ENCODE peak calls at places on chromosome 9, in eight cellular contexts. X is HCT116, H is lung, W is BE2C, I is brain microvascular endothelial cell, Y is fibroblast of mammary gland, B is mesothelial cell of epicardium, E is cardiac muscle cell. O is an unnamed sample.

GRCh38 chr9:14238044-14238443 is 75.9 kb downstream of the NFIB start:
- DNase-seq in B (no peak), Y (peak; percentile 28), W (peak; percentile 43), I (peak; percentile 23), X (no peak), E (peak; percentile 8), H (no peak), O (no peak)

GRCh38 chr9:87276327-87276841 is 221.3 kb upstream of the DAPK1 start:
- DNase-seq in X (no peak), W (no peak), B (no peak), I (peak; percentile 74), Y (peak; percentile 86), H (no peak), E (no peak), O (no peak)

GRCh38 chr9:128122809-128123175 is 4.7 kb downstream of the PTGES2 start:
- DNase-seq in I (no peak), H (no peak), X (no peak), Y (no peak), W (no peak), B (no peak), E (no peak), O (no peak)

GRCh38 chr9:92648447-92649406 is 21.2 kb downstream of the IPPK start:
- DNase-seq in B (no peak), E (no peak), W (no peak), H (no peak), Y (no peak), I (no peak), X (no peak), O (no peak)

GRCh38 chr9:87581513-87581912 is 83.8 kb downstream of the DAPK1 start:
- DNase-seq in Y (peak; percentile 77), B (no peak), W (no peak), H (no peak), I (no peak), X (no peak), E (no peak), O (no peak)

GRCh38 chr9:69181908-69182353 is 7.9 kb downstream of the TJP2 start:
- DNase-seq in B (no peak), H (no peak), W (no peak), X (no peak), I (no peak), Y (no peak), E (peak; percentile 86), O (no peak)

GRCh38 chr9:79015951-79016350 is 555.8 kb upstream of the TLE4 start:
- DNase-seq in B (no peak), H (no peak), I (no peak), E (no peak), Y (no peak), W (no peak), X (no peak), O (no peak)

GRCh38 chr9:86843182-86843581 is 104.1 kb downstream of the GAS1 start:
- DNase-seq in X (no peak), E (peak; percentile 66), Y (no peak), W (peak; percentile 16), B (peak; percentile 44), I (no peak), H (no peak), O (no peak)

GRCh38 chr9:96453625-96454024 is 3.7 kb downstream of the HABP4 start:
- DNase-seq in B (no peak), W (peak; percentile 21), H (no peak), I (peak; percentile 31), X (no peak), Y (peak; percentile 70), E (peak; percentile 27), O (peak; percentile 32)

GRCh38 chr9:115261656-115262081 is 143.7 kb upstream of the TNC start:
- DNase-seq in H (no peak), W (no peak), I (no peak), Y (peak; percentile 75), X (no peak), B (no peak), E (no peak), O (no peak)

GRCh38 chr9:138010861-138011260 is 133.3 kb downstream of the CACNA1B start:
- DNase-seq in I (no peak), W (no peak), E (no peak), Y (no peak), X (no peak), H (peak; percentile 24), B (no peak), O (peak; percentile 4)

GRCh38 chr9:34623386-34624235 is 3.3 kb upstream of the DCTN3 start:
- DNase-seq in E (no peak), Y (no peak), W (no peak), X (no peak), B (no peak), I (no peak), H (no peak), O (no peak)

GRCh38 chr9:96169901-96170300 is 132.1 kb downstream of the HSD17B3 start:
- DNase-seq in Y (no peak), B (no peak), E (no peak), H (no peak), X (no peak), W (no peak), I (no peak), O (no peak)

GRCh38 chr9:127873886-127874285 is 3.6 kb downstream of the AK1 start:
- DNase-seq in W (peak; percentile 50), X (no peak), I (no peak), E (no peak), H (peak; percentile 72), B (no peak), Y (no peak), O (no peak)

GRCh38 chr9:91425270-91425669 is 1.6 kb upstream of the NFIL3 start:
- DNase-seq in I (no peak), X (no peak), Y (peak; percentile 77), W (no peak), E (no peak), H (no peak), B (no peak), O (no peak)

GRCh38 chr9:91374939-91375338 is 13.2 kb upstream of the AUH start:
- DNase-seq in B (no peak), I (peak; percentile 49), Y (peak; percentile 74), E (no peak), H (no peak), X (no peak), W (no peak), O (no peak)

GRCh38 chr9:81456431-81456970 is 232.8 kb downstream of the TLE1 start:
- DNase-seq in W (no peak), B (no peak), X (no peak), E (no peak), I (peak; percentile 48), H (no peak), Y (peak; percentile 24), O (no peak)

GRCh38 chr9:127937383-127938297 is at the start of gene DPM2:
- DNase-seq in W (peak; percentile 87), X (peak; percentile 61), E (peak; percentile 89), I (peak; percentile 72), H (peak; percentile 79), Y (peak; percentile 83), B (peak; percentile 76), O (peak; percentile 96)

GRCh38 chr9:4137755-4138154 is 162.1 kb downstream of the GLIS3 start:
- DNase-seq in B (no peak), E (no peak), Y (peak; percentile 90), I (peak; percentile 40), X (no peak), H (no peak), W (no peak), O (no peak)

DNA sequence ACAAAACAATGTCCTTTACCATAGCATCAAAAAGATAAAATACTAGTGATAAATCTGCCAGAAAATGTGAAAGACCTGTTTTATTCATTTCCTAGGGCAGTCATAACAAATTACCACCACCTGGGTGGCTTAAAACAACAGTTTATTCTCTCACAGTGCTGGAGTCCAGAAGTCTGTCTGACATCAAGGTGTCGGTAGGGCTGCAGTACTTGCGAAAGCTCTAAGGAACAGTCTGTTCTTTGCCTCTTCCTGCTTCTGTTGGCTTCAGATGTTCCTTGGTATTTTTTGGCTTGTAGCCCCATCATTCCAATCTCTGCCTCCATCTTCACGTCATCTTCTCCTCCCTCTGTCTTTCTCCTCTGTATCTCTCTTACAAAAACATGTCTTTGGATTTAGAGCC is 51.0 kb downstream of the PTPDC1 start:
- DNase-seq in B (no peak), X (no peak), E (no peak), H (no peak), I (peak; percentile 88), Y (peak; percentile 99), W (no peak), O (no peak)
- TF ChIP-seq CTCF in B (no peak), X (no peak), E (no peak), H (no peak), I (no peak), Y (peak; percentile 2), W (no peak), O (no peak)

DNA sequence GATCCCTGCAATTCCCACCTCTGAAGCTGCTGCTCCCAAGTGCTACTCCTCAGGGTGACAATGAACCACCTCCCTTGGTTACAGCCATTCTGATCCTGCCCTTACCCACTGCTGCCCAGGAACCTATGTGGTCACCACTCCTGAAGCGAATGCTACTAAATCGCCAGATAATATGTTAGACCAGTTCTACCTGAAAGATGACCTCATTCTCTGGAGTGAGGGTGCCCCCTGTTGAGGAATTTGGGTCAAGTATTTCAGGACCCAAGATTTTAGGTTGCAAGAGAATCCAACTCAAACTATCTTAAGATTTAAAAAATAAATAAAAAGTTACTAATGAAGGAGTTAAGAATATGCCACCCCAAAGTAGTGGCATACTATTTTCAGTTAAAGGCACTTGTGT is 5.8 kb upstream of the SNAPC3 start:
- DNase-seq in E (peak; percentile 21), H (no peak), Y (peak; percentile 65), B (no peak), I (peak; percentile 59), X (no peak), W (peak; percentile 16), O (peak; percentile 56)
- TF ChIP-seq CTCF in E (peak; percentile 48), H (no peak), Y (peak; percentile 47), B (no peak), I (peak; percentile 60), X (peak; percentile 43), W (peak; percentile 42), O (peak; percentile 57)

DNA sequence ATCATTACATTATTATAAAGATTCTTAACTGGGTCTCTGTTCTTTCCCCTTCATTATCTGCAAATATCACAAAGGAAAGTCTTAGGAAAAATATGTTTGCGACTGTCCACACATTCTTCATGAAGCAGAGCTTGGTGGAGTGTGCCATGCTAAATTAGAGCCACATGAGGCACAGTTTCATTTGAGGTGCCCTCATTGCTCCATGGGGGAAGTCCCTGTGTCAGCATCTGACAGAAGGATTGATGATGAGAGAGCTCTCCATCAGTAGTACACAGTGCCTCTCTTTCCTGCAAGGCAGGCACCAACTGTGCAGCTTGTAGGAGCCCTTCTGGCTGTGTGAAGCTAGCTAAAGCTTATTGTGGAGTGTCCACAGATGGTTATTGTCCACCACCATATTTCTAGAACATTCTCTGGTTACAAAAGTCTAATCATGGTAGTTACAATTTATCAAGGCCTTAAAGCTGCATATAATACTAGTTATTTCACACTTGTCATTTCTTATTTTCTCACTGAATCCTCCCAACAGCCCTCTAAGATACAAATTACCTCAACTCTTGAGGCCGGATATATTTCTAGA is 63.9 kb downstream of the C9orf152 start:
- DNase-seq in H (no peak), W (no peak), E (peak; percentile 27), Y (no peak), B (no peak), X (no peak), I (no peak), O (peak; percentile 31)
- TF ChIP-seq CTCF in H (no peak), W (no peak), E (no peak), Y (no peak), B (no peak), X (no peak), I (no peak), O (no peak)

DNA sequence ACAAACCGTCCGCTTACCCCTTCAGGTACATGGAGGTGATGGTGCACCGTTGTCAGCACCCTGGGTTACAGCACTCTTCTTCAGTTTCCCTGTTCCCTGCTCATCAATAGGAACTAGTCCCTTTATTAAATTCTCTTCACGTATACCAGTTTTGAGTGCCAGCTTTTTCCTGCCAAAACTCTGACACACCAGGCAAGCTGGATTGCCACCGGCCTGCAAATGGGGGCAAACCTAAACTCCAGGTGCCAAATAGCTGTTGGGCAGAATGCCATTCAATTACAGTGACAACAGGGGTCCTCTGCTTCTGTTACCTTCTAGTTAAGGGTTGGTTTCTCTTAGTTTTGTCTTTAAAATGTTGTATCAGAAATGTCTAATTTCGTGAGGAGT is 400.4 kb downstream of the OSTF1 start:
- DNase-seq in E (no peak), Y (no peak), X (no peak), H (no peak), W (no peak), B (no peak), I (no peak), O (no peak)
- TF ChIP-seq CTCF in E (no peak), Y (no peak), X (no peak), H (no peak), W (no peak), B (no peak), I (no peak), O (no peak)